ENCODE peak calls at places on chromosomes 4 and X, in eight cellular contexts. One of them, this sample, is unnamed.

GRCh38 chr4:7070729-7071511 is 3.1 kb upstream of the GRPEL1 start:
- DNase-seq in WTC11: peak
- DNase-seq in transverse colon: peak
- DNase-seq in stimulated activated CD8-positive, alpha-beta memory T cell treated with anti-CD3 and anti-CD28 coated beads, Interleukin-4, amount 100 ng/mL, for 1 hour: peak
- DNase-seq in Panc1: peak
- DNase-seq in tibial artery: peak
- DNase-seq in GM03348: peak
- DNase-seq in lung: peak
- DNase-seq in this sample: peak

GRCh38 chr4:22762548-22762947 is 69.8 kb downstream of the GBA3 start:
- DNase-seq in Panc1: no peak
- DNase-seq in WTC11: no peak
- DNase-seq in tibial artery: no peak
- DNase-seq in stimulated activated CD8-positive, alpha-beta memory T cell treated with anti-CD3 and anti-CD28 coated beads, Interleukin-4, amount 100 ng/mL, for 1 hour: no peak
- DNase-seq in transverse colon: no peak
- DNase-seq in GM03348: no peak
- DNase-seq in lung: no peak
- DNase-seq in this sample: peak

GRCh38 chr4:24657768-24658617 is 73.6 kb upstream of the DHX15 start:
- DNase-seq in WTC11: no peak
- DNase-seq in lung: peak
- DNase-seq in tibial artery: no peak
- DNase-seq in GM03348: peak
- DNase-seq in stimulated activated CD8-positive, alpha-beta memory T cell treated with anti-CD3 and anti-CD28 coated beads, Interleukin-4, amount 100 ng/mL, for 1 hour: no peak
- DNase-seq in transverse colon: peak
- DNase-seq in Panc1: no peak
- DNase-seq in this sample: peak

GRCh38 chrX:13087322-13088154 is 43.1 kb upstream of the FAM9C start:
- DNase-seq in tibial artery: no peak
- DNase-seq in GM03348: no peak
- DNase-seq in WTC11: no peak
- DNase-seq in lung: no peak
- DNase-seq in transverse colon: peak
- DNase-seq in Panc1: no peak
- DNase-seq in stimulated activated CD8-positive, alpha-beta memory T cell treated with anti-CD3 and anti-CD28 coated beads, Interleukin-4, amount 100 ng/mL, for 1 hour: no peak
- DNase-seq in this sample: no peak

GRCh38 chr4:156182269-156182668 is 228.6 kb upstream of the CTSO start:
- DNase-seq in tibial artery: no peak
- DNase-seq in transverse colon: no peak
- DNase-seq in WTC11: no peak
- DNase-seq in stimulated activated CD8-positive, alpha-beta memory T cell treated with anti-CD3 and anti-CD28 coated beads, Interleukin-4, amount 100 ng/mL, for 1 hour: no peak
- DNase-seq in GM03348: no peak
- DNase-seq in Panc1: no peak
- DNase-seq in lung: no peak
- DNase-seq in this sample: no peak

GRCh38 chr4:185742766-185743165 is 69.2 kb downstream of the SORBS2 start:
- DNase-seq in tibial artery: no peak
- DNase-seq in WTC11: no peak
- DNase-seq in transverse colon: no peak
- DNase-seq in Panc1: no peak
- DNase-seq in GM03348: no peak
- DNase-seq in lung: no peak
- DNase-seq in stimulated activated CD8-positive, alpha-beta memory T cell treated with anti-CD3 and anti-CD28 coated beads, Interleukin-4, amount 100 ng/mL, for 1 hour: no peak
- DNase-seq in this sample: no peak

GRCh38 chrX:97229318-97229717 is 345.6 kb downstream of the RPA4 start:
- DNase-seq in tibial artery: no peak
- DNase-seq in stimulated activated CD8-positive, alpha-beta memory T cell treated with anti-CD3 and anti-CD28 coated beads, Interleukin-4, amount 100 ng/mL, for 1 hour: no peak
- DNase-seq in WTC11: no peak
- DNase-seq in lung: no peak
- DNase-seq in Panc1: no peak
- DNase-seq in GM03348: no peak
- DNase-seq in transverse colon: no peak
- DNase-seq in this sample: no peak

GRCh38 chr4:32455231-32455630 is 1735.1 kb downstream of the PCDH7 start:
- DNase-seq in lung: no peak
- DNase-seq in GM03348: no peak
- DNase-seq in Panc1: no peak
- DNase-seq in tibial artery: no peak
- DNase-seq in transverse colon: no peak
- DNase-seq in stimulated activated CD8-positive, alpha-beta memory T cell treated with anti-CD3 and anti-CD28 coated beads, Interleukin-4, amount 100 ng/mL, for 1 hour: no peak
- DNase-seq in WTC11: no peak
- DNase-seq in this sample: no peak

GRCh38 chrX:24525455-24525854 is 60.4 kb downstream of the PDK3 start:
- DNase-seq in transverse colon: no peak
- DNase-seq in WTC11: no peak
- DNase-seq in Panc1: no peak
- DNase-seq in stimulated activated CD8-positive, alpha-beta memory T cell treated with anti-CD3 and anti-CD28 coated beads, Interleukin-4, amount 100 ng/mL, for 1 hour: no peak
- DNase-seq in lung: no peak
- DNase-seq in tibial artery: no peak
- DNase-seq in GM03348: no peak
- DNase-seq in this sample: no peak

GRCh38 chrX:51878056-51878455 is 15.4 kb upstream of the MAGED1 start:
- DNase-seq in tibial artery: no peak
- DNase-seq in transverse colon: no peak
- DNase-seq in lung: no peak
- DNase-seq in Panc1: no peak
- DNase-seq in GM03348: no peak
- DNase-seq in WTC11: no peak
- DNase-seq in stimulated activated CD8-positive, alpha-beta memory T cell treated with anti-CD3 and anti-CD28 coated beads, Interleukin-4, amount 100 ng/mL, for 1 hour: no peak
- DNase-seq in this sample: no peak

GRCh38 chr4:40626183-40626990 is 3.3 kb downstream of the RBM47 start:
- DNase-seq in tibial artery: no peak
- DNase-seq in Panc1: no peak
- DNase-seq in GM03348: no peak
- DNase-seq in stimulated activated CD8-positive, alpha-beta memory T cell treated with anti-CD3 and anti-CD28 coated beads, Interleukin-4, amount 100 ng/mL, for 1 hour: no peak
- DNase-seq in WTC11: no peak
- DNase-seq in lung: no peak
- DNase-seq in transverse colon: no peak
- DNase-seq in this sample: peak

GRCh38 chrX:112654871-112655270 is 24.9 kb downstream of the LHFPL1 start:
- DNase-seq in lung: no peak
- DNase-seq in transverse colon: no peak
- DNase-seq in stimulated activated CD8-positive, alpha-beta memory T cell treated with anti-CD3 and anti-CD28 coated beads, Interleukin-4, amount 100 ng/mL, for 1 hour: no peak
- DNase-seq in WTC11: no peak
- DNase-seq in Panc1: no peak
- DNase-seq in GM03348: peak
- DNase-seq in tibial artery: no peak
- DNase-seq in this sample: no peak

GRCh38 chrX:8042304-8042703 is 115.1 kb upstream of the PNPLA4 start:
- DNase-seq in GM03348: no peak
- DNase-seq in stimulated activated CD8-positive, alpha-beta memory T cell treated with anti-CD3 and anti-CD28 coated beads, Interleukin-4, amount 100 ng/mL, for 1 hour: no peak
- DNase-seq in WTC11: no peak
- DNase-seq in Panc1: no peak
- DNase-seq in lung: no peak
- DNase-seq in transverse colon: no peak
- DNase-seq in tibial artery: no peak
- DNase-seq in this sample: peak

GRCh38 chr4:184814686-184815045 is 11.1 kb downstream of the ACSL1 start:
- DNase-seq in stimulated activated CD8-positive, alpha-beta memory T cell treated with anti-CD3 and anti-CD28 coated beads, Interleukin-4, amount 100 ng/mL, for 1 hour: no peak
- DNase-seq in GM03348: peak
- DNase-seq in transverse colon: no peak
- DNase-seq in lung: no peak
- DNase-seq in Panc1: no peak
- DNase-seq in tibial artery: no peak
- DNase-seq in WTC11: no peak
- DNase-seq in this sample: no peak

GRCh38 chr4:154344686-154345085 is 146.9 kb downstream of the DCHS2 start:
- DNase-seq in WTC11: peak
- DNase-seq in stimulated activated CD8-positive, alpha-beta memory T cell treated with anti-CD3 and anti-CD28 coated beads, Interleukin-4, amount 100 ng/mL, for 1 hour: no peak
- DNase-seq in Panc1: no peak
- DNase-seq in transverse colon: no peak
- DNase-seq in tibial artery: no peak
- DNase-seq in GM03348: no peak
- DNase-seq in lung: no peak
- DNase-seq in this sample: peak

GRCh38 chrX:112967341-112967740 is 126.7 kb upstream of the AMOT start:
- DNase-seq in lung: no peak
- DNase-seq in tibial artery: no peak
- DNase-seq in stimulated activated CD8-positive, alpha-beta memory T cell treated with anti-CD3 and anti-CD28 coated beads, Interleukin-4, amount 100 ng/mL, for 1 hour: no peak
- DNase-seq in WTC11: no peak
- DNase-seq in Panc1: no peak
- DNase-seq in GM03348: peak
- DNase-seq in transverse colon: no peak
- DNase-seq in this sample: no peak

GRCh38 chr4:8250167-8250566 is 19.4 kb upstream of the HTRA3 start:
- DNase-seq in lung: no peak
- DNase-seq in GM03348: no peak
- DNase-seq in tibial artery: no peak
- DNase-seq in stimulated activated CD8-positive, alpha-beta memory T cell treated with anti-CD3 and anti-CD28 coated beads, Interleukin-4, amount 100 ng/mL, for 1 hour: no peak
- DNase-seq in Panc1: no peak
- DNase-seq in transverse colon: no peak
- DNase-seq in WTC11: no peak
- DNase-seq in this sample: no peak

GRCh38 chr4:38101563-38101962 is 141.4 kb downstream of the PTTG2 start:
- DNase-seq in tibial artery: no peak
- DNase-seq in Panc1: no peak
- DNase-seq in transverse colon: no peak
- DNase-seq in WTC11: no peak
- DNase-seq in GM03348: peak
- DNase-seq in lung: no peak
- DNase-seq in stimulated activated CD8-positive, alpha-beta memory T cell treated with anti-CD3 and anti-CD28 coated beads, Interleukin-4, amount 100 ng/mL, for 1 hour: no peak
- DNase-seq in this sample: no peak

GRCh38 chr4:139957986-139958737 is 195.8 kb downstream of the MAML3 start:
- DNase-seq in WTC11: no peak
- DNase-seq in stimulated activated CD8-positive, alpha-beta memory T cell treated with anti-CD3 and anti-CD28 coated beads, Interleukin-4, amount 100 ng/mL, for 1 hour: no peak
- DNase-seq in Panc1: no peak
- DNase-seq in transverse colon: no peak
- DNase-seq in lung: no peak
- DNase-seq in GM03348: no peak
- DNase-seq in tibial artery: no peak
- DNase-seq in this sample: no peak

GRCh38 chrX:153662266-153662665 is 11.3 kb downstream of the PNCK start:
- DNase-seq in transverse colon: peak
- DNase-seq in stimulated activated CD8-positive, alpha-beta memory T cell treated with anti-CD3 and anti-CD28 coated beads, Interleukin-4, amount 100 ng/mL, for 1 hour: peak
- DNase-seq in tibial artery: peak
- DNase-seq in Panc1: no peak
- DNase-seq in GM03348: no peak
- DNase-seq in WTC11: peak
- DNase-seq in lung: no peak
- DNase-seq in this sample: peak

GRCh38 chr4:71460368-71460767 is 121.5 kb downstream of the SLC4A4 start:
- DNase-seq in WTC11: no peak
- DNase-seq in transverse colon: peak
- DNase-seq in Panc1: no peak
- DNase-seq in tibial artery: no peak
- DNase-seq in lung: no peak
- DNase-seq in stimulated activated CD8-positive, alpha-beta memory T cell treated with anti-CD3 and anti-CD28 coated beads, Interleukin-4, amount 100 ng/mL, for 1 hour: no peak
- DNase-seq in GM03348: no peak
- DNase-seq in this sample: no peak

GRCh38 chr4:78569291-78569821 is 17.8 kb downstream of the ANXA3 start:
- DNase-seq in tibial artery: no peak
- DNase-seq in WTC11: no peak
- DNase-seq in Panc1: no peak
- DNase-seq in transverse colon: no peak
- DNase-seq in lung: no peak
- DNase-seq in GM03348: peak
- DNase-seq in stimulated activated CD8-positive, alpha-beta memory T cell treated with anti-CD3 and anti-CD28 coated beads, Interleukin-4, amount 100 ng/mL, for 1 hour: no peak
- DNase-seq in this sample: peak

GRCh38 chr4:139922625-139923024 is 231.4 kb downstream of the MAML3 start:
- DNase-seq in transverse colon: no peak
- DNase-seq in Panc1: no peak
- DNase-seq in stimulated activated CD8-positive, alpha-beta memory T cell treated with anti-CD3 and anti-CD28 coated beads, Interleukin-4, amount 100 ng/mL, for 1 hour: no peak
- DNase-seq in lung: no peak
- DNase-seq in WTC11: no peak
- DNase-seq in tibial artery: no peak
- DNase-seq in GM03348: peak
- DNase-seq in this sample: no peak